ENCODE peak calls at places on chromosomes 12 and 14, in eight cellular contexts. Z is testis; J is HCT116; G is IMR-90; O is Calu3; I is CD8-positive, alpha-beta T cell; N is fibroblast of mammary gland; F is endothelial cell. Q is an unnamed sample.

GRCh38 chr12:97047361-97047760 is 140.3 kb downstream of the NEDD1 start:
- DNase-seq in Z (no peak), J (no peak), G (no peak), O (no peak), I (no peak), N (no peak), F (no peak), Q (no peak)

GRCh38 chr12:131892711-131893604 is 1.5 kb upstream of the ULK1 start:
- DNase-seq in Z (no peak), J (no peak), G (no peak), O (no peak), I (no peak), N (no peak), F (no peak), Q (no peak)

GRCh38 chr14:94051115-94051514 is 25.0 kb downstream of the OTUB2 start:
- DNase-seq in Z (peak; percentile 84), J (no peak), G (peak; percentile 42), O (peak; percentile 38), I (peak; percentile 5), N (peak; percentile 65), F (peak; percentile 30), Q (no peak)

GRCh38 chr14:91647817-91648216 is 84.1 kb downstream of the CATSPERB start:
- DNase-seq in Z (no peak), J (no peak), G (no peak), O (no peak), I (no peak), N (peak; percentile 28), F (no peak), Q (no peak)

GRCh38 chr12:32964981-32965585 is 68.5 kb upstream of the PKP2 start:
- DNase-seq in Z (no peak), J (no peak), G (no peak), O (no peak), I (no peak), N (no peak), F (no peak), Q (no peak)

GRCh38 chr14:101056446-101056845 is 152.9 kb upstream of the RTL1 start:
- DNase-seq in Z (no peak), J (no peak), G (peak; percentile 47), O (no peak), I (no peak), N (peak; percentile 47), F (no peak), Q (no peak)

GRCh38 chr12:92472198-92472597 is 230.6 kb upstream of the PLEKHG7 start:
- DNase-seq in Z (no peak), J (no peak), G (peak; percentile 85), O (no peak), I (no peak), N (no peak), F (no peak), Q (no peak)

GRCh38 chr12:12916135-12916956 is 25.0 kb downstream of the GPRC5A start:
- DNase-seq in Z (peak; percentile 94), J (peak; percentile 48), G (peak; percentile 73), O (peak; percentile 76), I (peak; percentile 92), N (peak; percentile 84), F (peak; percentile 89), Q (peak; percentile 89)

GRCh38 chr14:44988694-44989093 is 26.7 kb downstream of the TOGARAM1 start:
- DNase-seq in Z (no peak), J (no peak), G (no peak), O (no peak), I (no peak), N (no peak), F (no peak), Q (peak; percentile 23)

GRCh38 chr12:47819544-47819901 is 180 bp downstream of the HDAC7 start:
- DNase-seq in Z (no peak), J (no peak), G (no peak), O (no peak), I (no peak), N (no peak), F (no peak), Q (no peak)

GRCh38 chr12:64729909-64730584 is 29.2 kb downstream of the GNS start:
- DNase-seq in Z (no peak), J (no peak), G (no peak), O (no peak), I (no peak), N (no peak), F (no peak), Q (no peak)

GRCh38 chr14:50619569-50620141 is 48.5 kb downstream of the SAV1 start:
- DNase-seq in Z (no peak), J (peak; percentile 32), G (peak; percentile 65), O (no peak), I (no peak), N (peak; percentile 75), F (no peak), Q (no peak)
- TF ChIP-seq CTCF in Z (peak; percentile 55), J (peak; percentile 70), G (peak; percentile 62), O (peak; percentile 43), I (no peak), N (peak; percentile 83), F (peak; percentile 62), Q (peak; percentile 57)

GRCh38 chr12:105267711-105268110 is 31.7 kb upstream of the APPL2 start:
- DNase-seq in Z (no peak), J (no peak), G (peak; percentile 40), O (no peak), I (no peak), N (no peak), F (no peak), Q (no peak)

GRCh38 chr12:105261010-105261409 is 25.0 kb upstream of the APPL2 start:
- DNase-seq in Z (no peak), J (no peak), G (no peak), O (no peak), I (no peak), N (no peak), F (no peak), Q (no peak)

GRCh38 chr12:105264771-105265170 is 28.8 kb upstream of the APPL2 start:
- DNase-seq in Z (no peak), J (no peak), G (no peak), O (no peak), I (no peak), N (no peak), F (no peak), Q (no peak)

GRCh38 chr12:105259226-105259625 is 23.3 kb upstream of the APPL2 start:
- DNase-seq in Z (no peak), J (no peak), G (no peak), O (no peak), I (no peak), N (no peak), F (no peak), Q (no peak)

DNA sequence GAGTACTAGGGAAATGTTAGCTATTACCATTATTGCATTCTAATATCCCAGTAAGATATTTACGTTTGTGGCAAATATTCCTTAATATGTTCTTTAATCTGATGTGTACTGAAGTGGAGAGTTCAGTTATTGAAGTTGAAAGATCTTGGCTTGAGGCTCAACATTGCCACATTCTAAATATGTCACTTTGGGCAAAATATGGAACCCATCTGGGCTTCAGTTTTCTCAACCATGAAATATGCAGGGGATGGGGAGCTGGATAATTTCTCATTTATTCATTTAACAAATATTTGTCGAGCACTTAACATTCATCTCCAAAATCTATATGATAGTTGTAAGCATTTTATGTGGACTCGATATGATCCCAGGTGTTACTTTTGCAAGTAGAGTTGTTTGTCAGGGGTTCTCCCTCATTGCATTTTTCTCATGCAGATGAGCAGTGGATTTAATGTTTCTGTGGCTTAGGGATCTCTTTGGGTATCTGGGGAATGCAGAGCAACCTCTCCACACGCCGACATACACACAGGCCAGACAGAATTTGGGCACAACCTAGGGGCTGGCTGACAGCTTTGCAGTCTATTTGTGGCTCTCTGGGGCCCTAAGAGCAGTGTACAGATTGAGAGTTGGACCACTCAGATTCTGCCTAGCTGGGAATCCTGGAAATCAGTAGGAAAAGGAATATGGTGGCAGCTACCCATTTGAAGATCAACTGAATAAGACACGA is 26.6 kb upstream of the APPL2 start:
- DNase-seq in Z (no peak), J (no peak), G (no peak), O (no peak), I (no peak), N (no peak), F (no peak), Q (no peak)
- TF ChIP-seq CTCF in Z (no peak), J (no peak), G (no peak), O (no peak), I (no peak), N (no peak), F (no peak), Q (no peak)

GRCh38 chr14:74799765-74800164 is 36.6 kb downstream of the YLPM1 start:
- DNase-seq in Z (no peak), J (no peak), G (no peak), O (no peak), I (no peak), N (no peak), F (no peak), Q (no peak)

GRCh38 chr14:74801396-74801795 is 38.3 kb downstream of the YLPM1 start:
- DNase-seq in Z (no peak), J (no peak), G (no peak), O (no peak), I (no peak), N (no peak), F (no peak), Q (no peak)

GRCh38 chr14:74800780-74801179 is 37.7 kb downstream of the YLPM1 start:
- DNase-seq in Z (no peak), J (no peak), G (no peak), O (no peak), I (no peak), N (no peak), F (no peak), Q (no peak)

GRCh38 chr14:74804219-74804825 is 41.2 kb downstream of the YLPM1 start:
- DNase-seq in Z (peak; percentile 38), J (peak; percentile 33), G (peak; percentile 70), O (peak; percentile 17), I (no peak), N (peak; percentile 74), F (peak; percentile 48), Q (no peak)
- TF ChIP-seq CTCF in Z (peak; percentile 22), J (peak; percentile 70), G (peak; percentile 73), O (no peak), I (peak; percentile 51), N (peak; percentile 72), F (peak; percentile 65), Q (peak; percentile 12)

GRCh38 chr14:105059035-105059916 is 6.0 kb downstream of the GPR132 start:
- DNase-seq in Z (no peak), J (no peak), G (no peak), O (no peak), I (no peak), N (peak; percentile 12), F (no peak), Q (no peak)
- TF ChIP-seq CTCF in Z (no peak), J (no peak), G (no peak), O (no peak), I (peak; percentile 11), N (no peak), F (no peak), Q (no peak)

GRCh38 chr14:51398898-51399297 is 158.9 kb downstream of the TMX1 start:
- DNase-seq in Z (no peak), J (no peak), G (peak; percentile 97), O (peak; percentile 42), I (no peak), N (peak; percentile 98), F (no peak), Q (no peak)

GRCh38 chr14:51394804-51395203 is 154.8 kb downstream of the TMX1 start:
- DNase-seq in Z (no peak), J (no peak), G (no peak), O (peak; percentile 6), I (no peak), N (no peak), F (no peak), Q (no peak)

GRCh38 chr14:51396222-51396815 is 156.3 kb downstream of the TMX1 start:
- DNase-seq in Z (peak; percentile 42), J (no peak), G (peak; percentile 98), O (peak; percentile 38), I (no peak), N (peak; percentile 98), F (no peak), Q (no peak)

GRCh38 chr14:51394391-51394790 is 154.3 kb downstream of the TMX1 start:
- DNase-seq in Z (no peak), J (no peak), G (peak; percentile 70), O (no peak), I (no peak), N (peak; percentile 26), F (no peak), Q (no peak)

GRCh38 chr14:51395361-51395849 is 155.4 kb downstream of the TMX1 start:
- DNase-seq in Z (peak; percentile 61), J (no peak), G (peak; percentile 89), O (no peak), I (no peak), N (peak; percentile 98), F (peak; percentile 29), Q (no peak)
- TF ChIP-seq CTCF in Z (no peak), J (no peak), G (peak; percentile 19), O (no peak), I (no peak), N (peak; percentile 23), F (no peak), Q (no peak)